ENCODE peak calls at places on chromosomes 16 and 17, in four cellular contexts. S is IMR-90, A is neuronal stem cell, C is H9. Z is an unnamed sample.

GRCh38 chr16:79272141-79272577 is 328.4 kb downstream of the MAF start:
- DNase-seq in A (no peak), C (no peak), S (no peak), Z (no peak)

GRCh38 chr17:81030726-81031570 is 4.0 kb upstream of the BAIAP2 start:
- DNase-seq in A (no peak), S (no peak), C (no peak), Z (no peak)

GRCh38 chr16:83835972-83836566 is 28.3 kb downstream of the HSBP1 start:
- DNase-seq in C (no peak), S (peak; percentile 86), A (no peak), Z (no peak)

GRCh38 chr16:14635394-14636145 is 2.8 kb downstream of the BFAR start:
- DNase-seq in S (no peak), A (no peak), C (no peak), Z (no peak)

GRCh38 chr16:74813109-74813641 is 38.6 kb upstream of the FA2H start:
- DNase-seq in S (peak; percentile 55), C (peak; percentile 95), A (peak; percentile 68), Z (peak; percentile 92)

GRCh38 chr17:61415374-61416210 is 15.9 kb downstream of the TBX2 start:
- DNase-seq in A (no peak), C (no peak), S (peak; percentile 37), Z (no peak)

GRCh38 chr16:27286446-27286845 is 17.9 kb upstream of the NSMCE1 start:
- DNase-seq in S (peak; percentile 97), A (no peak), C (no peak), Z (peak; percentile 29)

GRCh38 chr17:63033142-63033541 is 67.1 kb downstream of the TANC2 start:
- DNase-seq in S (no peak), C (peak; percentile 37), A (no peak), Z (no peak)

GRCh38 chr17:81640011-81640410 is 3.0 kb downstream of the TSPAN10 start:
- DNase-seq in A (no peak), C (no peak), S (no peak), Z (no peak)

GRCh38 chr16:19691161-19691850 is 26.7 kb downstream of the KNOP1 start:
- DNase-seq in C (no peak), A (no peak), S (peak; percentile 17), Z (no peak)

GRCh38 chr17:79941088-79942010 is 94.3 kb downstream of the TBC1D16 start:
- DNase-seq in C (no peak), A (no peak), S (no peak), Z (no peak)

GRCh38 chr17:8365143-8365542 is 11.4 kb downstream of the KRABD2 start:
- DNase-seq in S (peak; percentile 76), A (no peak), C (no peak), Z (peak; percentile 38)

GRCh38 chr17:82344175-82344907 is 10.8 kb upstream of the SECTM1 start:
- DNase-seq in A (no peak), S (no peak), C (no peak), Z (no peak)

GRCh38 chr16:26727801-26728200 is 338.9 kb upstream of the C16orf82 start:
- DNase-seq in A (no peak), C (no peak), S (no peak), Z (no peak)

GRCh38 chr16:68737730-68738590 is 868 bp downstream of the CDH1 start:
- DNase-seq in S (no peak), A (no peak), C (no peak), Z (peak; percentile 50)

GRCh38 chr16:9191274-9191850 is 99.9 kb downstream of the HAPSTR1 start:
- DNase-seq in C (no peak), A (no peak), S (no peak), Z (no peak)

GRCh38 chr16:9192746-9193145 is 101.3 kb downstream of the HAPSTR1 start:
- DNase-seq in S (no peak), A (no peak), C (no peak), Z (peak; percentile 75)

GRCh38 chr16:9199312-9199711 is 107.9 kb downstream of the HAPSTR1 start:
- DNase-seq in S (no peak), A (no peak), C (no peak), Z (no peak)

GRCh38 chr16:9197957-9198661 is 106.7 kb downstream of the HAPSTR1 start:
- DNase-seq in C (no peak), A (no peak), S (no peak), Z (no peak)

GRCh38 chr16:9195301-9195700 is 103.9 kb downstream of the HAPSTR1 start:
- DNase-seq in A (no peak), C (no peak), S (no peak), Z (no peak)
- H3K9ac ChIP-seq in A (no peak overlapping the region), C (no peak overlapping the region), S (no peak overlapping the region), Z (no peak overlapping the region)

GRCh38 chr17:42609182-42609813 is at the start of the genes RETREG3 and TUBG1:
- DNase-seq in S (peak; percentile 99), C (peak; percentile 100), A (peak; percentile 100), Z (peak; percentile 100)
- H2BK120ac ChIP-seq in S (no peak within 1 kb of the TSS), C (no peak within 1 kb of the TSS), A (peak within 1 kb of the TSS; percentile 61), Z (peak within 1 kb of the TSS; percentile 64)

GRCh38 chr16:66020642-66021041 is 345.8 kb upstream of the CDH5 start:
- DNase-seq in A (no peak), S (peak; percentile 52), C (no peak), Z (no peak)
- H3K27ac ChIP-seq in A (no peak overlapping the region), S (no peak overlapping the region), C (no peak overlapping the region), Z (no peak overlapping the region)

GRCh38 chr16:12801511-12802042 is 2.1 kb downstream of the CPPED1 start:
- DNase-seq in S (peak; percentile 56), A (no peak), C (no peak), Z (peak; percentile 66)

GRCh38 chr16:12804395-12804794 is 708 bp upstream of the CPPED1 start:
- DNase-seq in C (no peak), A (no peak), S (no peak), Z (no peak)

GRCh38 chr16:12803203-12804093 is at the start of gene CPPED1:
- DNase-seq in C (peak; percentile 91), A (peak; percentile 83), S (peak; percentile 80), Z (peak; percentile 88)

GRCh38 chr16:12802048-12802447 is 1.6 kb downstream of the CPPED1 start:
- DNase-seq in S (no peak), A (no peak), C (no peak), Z (peak; percentile 91)

DNA sequence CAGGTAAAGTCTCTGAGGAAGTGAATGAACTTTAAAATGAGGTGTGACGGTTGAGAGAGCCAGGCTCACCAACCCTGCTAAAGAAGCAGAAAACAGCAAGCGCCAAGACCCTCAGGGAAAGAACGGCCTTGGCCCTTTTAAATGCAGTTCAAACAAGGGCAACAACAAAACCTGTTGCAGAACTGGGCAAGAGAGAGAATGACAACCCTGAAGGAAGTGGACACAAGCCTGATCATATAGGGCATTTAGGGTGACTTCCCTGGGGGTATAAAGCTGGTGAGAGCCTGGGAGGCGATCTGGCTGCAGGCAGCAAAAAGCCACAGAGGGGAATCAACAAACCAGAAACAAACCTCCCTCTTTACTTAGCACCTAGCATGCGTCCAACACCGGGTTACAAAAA is 1.0 kb downstream of the CPPED1 start:
- DNase-seq in A (no peak), S (no peak), C (no peak), Z (peak; percentile 19)
- H3K9ac ChIP-seq in A (no peak overlapping the region), S (peak overlapping the region; percentile 11), C (no peak overlapping the region), Z (peak overlapping the region; percentile 41)

DNA sequence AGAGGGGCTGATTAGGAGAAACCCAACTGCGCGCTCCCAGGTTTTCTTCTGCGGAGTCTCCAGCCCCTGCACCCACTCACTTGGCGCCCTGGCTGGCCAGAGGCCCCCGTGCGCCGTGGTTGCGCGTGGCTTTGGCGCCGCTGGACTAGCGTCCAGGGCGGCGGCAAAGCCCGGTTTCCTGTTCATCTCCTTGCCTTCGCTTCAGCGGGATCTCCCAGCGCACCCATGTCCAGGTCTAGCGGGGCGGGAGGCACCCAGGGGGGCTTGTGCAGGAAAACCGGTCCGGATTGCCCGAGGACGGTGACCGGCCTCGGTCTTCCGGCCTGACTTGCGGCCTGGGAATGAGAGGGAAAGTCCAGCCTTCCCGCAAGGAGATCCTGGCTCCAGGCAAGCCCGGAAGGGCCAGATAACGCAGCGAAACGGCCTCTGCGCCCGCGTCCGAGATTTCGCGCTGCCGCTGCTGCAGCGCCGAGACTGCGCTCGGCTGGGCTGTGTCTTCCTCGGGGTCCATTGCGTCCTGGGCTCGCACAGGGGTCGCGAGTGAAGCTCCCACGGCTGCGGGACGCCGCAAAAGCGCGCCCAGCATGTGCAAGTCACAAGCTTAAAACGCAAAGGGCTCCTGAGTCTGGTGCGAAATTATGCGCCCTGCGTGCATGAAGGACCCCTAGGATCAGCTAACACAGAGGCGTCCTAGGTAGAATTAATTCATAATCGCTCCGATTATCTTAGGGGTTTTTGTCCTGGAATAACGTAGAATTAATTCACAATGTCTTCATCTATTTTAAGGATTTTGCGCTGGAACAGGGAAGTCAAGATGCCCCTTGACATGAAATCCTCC is 5.7 kb downstream of the FOXF1 start:
- DNase-seq in S (peak; percentile 51), C (peak; percentile 48), A (peak; percentile 43), Z (no peak)
- H2BK120ac ChIP-seq in S (peak overlapping the region; percentile 86), C (no peak overlapping the region), A (no peak overlapping the region), Z (no peak overlapping the region)

DNA sequence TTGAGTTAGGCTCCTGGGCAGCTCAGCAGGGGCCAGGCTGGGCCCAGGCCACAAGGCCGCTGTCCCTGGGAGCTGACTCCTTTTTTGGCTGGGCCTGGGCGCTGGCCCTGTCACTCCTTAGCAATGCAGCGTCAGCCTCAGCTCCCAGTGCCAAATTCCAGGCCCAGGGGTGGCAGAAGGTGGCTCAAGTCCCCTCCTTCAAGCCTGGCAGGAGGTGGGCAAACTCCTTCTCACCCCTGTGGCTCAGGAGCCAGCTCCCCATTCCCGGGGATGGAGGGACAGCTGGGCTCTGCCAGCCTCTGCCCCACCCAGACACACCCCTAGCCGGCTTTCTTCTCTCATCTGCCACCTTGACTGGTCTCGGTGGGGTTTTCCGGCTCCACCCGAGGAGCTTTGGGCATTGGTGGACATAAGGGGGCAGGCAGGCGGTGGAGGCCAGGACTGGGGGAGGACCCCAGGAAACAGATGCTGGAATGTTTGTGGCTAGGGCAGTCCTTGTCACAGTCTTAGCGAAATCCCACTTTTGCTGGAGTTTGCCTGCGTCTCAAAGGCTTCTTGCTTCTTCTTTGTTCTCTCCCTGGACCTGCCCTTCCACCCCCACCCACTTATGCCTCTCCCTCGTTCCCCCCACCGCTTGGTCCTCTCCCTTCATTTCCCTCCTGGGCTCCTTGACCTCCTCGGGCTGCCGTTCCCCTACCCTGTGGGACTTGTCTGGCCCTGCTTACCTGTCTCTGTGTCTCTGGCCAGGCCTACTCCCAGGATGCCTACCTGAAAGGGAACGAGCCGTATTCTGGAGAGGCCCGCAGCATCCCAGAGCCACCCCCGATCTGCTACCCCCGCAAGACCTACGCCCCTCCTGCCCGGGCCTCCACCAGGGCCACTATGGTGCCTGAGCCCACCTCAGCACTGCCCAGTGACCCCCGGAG is 37.4 kb downstream of the ARHGAP23 start:
- DNase-seq in C (no peak), S (peak; percentile 71), A (no peak), Z (no peak)
- H3K27ac ChIP-seq in C (no peak overlapping the region), S (peak overlapping the region; percentile 90), A (peak overlapping the region; percentile 22), Z (no peak overlapping the region)

GRCh38 chr17:77476920-77477805 is 336.4 kb downstream of the SEC14L1 start:
- DNase-seq in A (no peak), S (peak; percentile 98), C (no peak), Z (peak; percentile 97)
- H3K9ac ChIP-seq in A (no peak overlapping the region), S (peak overlapping the region; percentile 2), C (no peak overlapping the region), Z (no peak overlapping the region)

GRCh38 chr17:78484300-78485159 is 92.7 kb downstream of the DNAH17 start:
- DNase-seq in A (peak; percentile 51), S (no peak), C (peak; percentile 89), Z (no peak)
- H2BK120ac ChIP-seq in A (peak overlapping the region; percentile 63), S (no peak overlapping the region), C (no peak overlapping the region), Z (no peak overlapping the region)

GRCh38 chr17:78323821-78324390 is 36.0 kb downstream of the SOCS3 start:
- DNase-seq in A (no peak), C (no peak), S (no peak), Z (no peak)
- H3K27ac ChIP-seq in A (no peak overlapping the region), C (no peak overlapping the region), S (peak overlapping the region; percentile 94), Z (no peak overlapping the region)

Z was measured in trophoblast cell.